ENCODE peak calls at places on chromosomes 3 and 15, in five cellular contexts. N, A, E, X and W are unnamed samples.
A peak's percentile ranks its signal among the peaks of the same experiment; 100 is the strongest.

GRCh38 chr3:130820976-130821375 is 72.9 kb upstream of the ATP2C1 start:
- DNase-seq in X (no peak), A (no peak), E (peak; percentile 28), N (no peak), W (peak; percentile 93)

GRCh38 chr3:149507491-149508324 is 33.2 kb downstream of the TM4SF4 start:
- DNase-seq in X (no peak), N (no peak), E (no peak), A (no peak), W (peak; percentile 42)

GRCh38 chr15:92921215-92922131 is 21.3 kb downstream of the CHD2 start:
- DNase-seq in N (no peak), E (peak; percentile 73), A (no peak), X (no peak), W (peak; percentile 99)

GRCh38 chr15:74523982-74524381 is 17.0 kb upstream of the ARID3B start:
- DNase-seq in N (no peak), A (no peak), E (peak; percentile 40), X (no peak), W (peak; percentile 88)

GRCh38 chr3:126936853-126937395 is 46.0 kb upstream of the PLXNA1 start:
- DNase-seq in X (no peak), E (no peak), N (no peak), A (no peak), W (no peak)

GRCh38 chr15:74406992-74407705 is 26.6 kb downstream of the SEMA7A start:
- DNase-seq in E (peak; percentile 93), X (no peak), A (no peak), N (no peak), W (peak; percentile 84)

GRCh38 chr3:42377681-42378080 is 32.7 kb downstream of the LYZL4 start:
- DNase-seq in N (no peak), A (no peak), E (no peak), X (no peak), W (no peak)

GRCh38 chr15:72117448-72117697 is 577 bp downstream of the MYO9A start:
- DNase-seq in A (no peak), X (peak; percentile 95), E (peak; percentile 69), N (peak; percentile 88), W (peak; percentile 52)

GRCh38 chr3:38755130-38755529 is 60.9 kb downstream of the SCN10A start:
- DNase-seq in E (peak; percentile 7), A (no peak), X (no peak), N (no peak), W (peak; percentile 3)

GRCh38 chr15:32674681-32675080 is 33.2 kb downstream of the SCG5 start:
- DNase-seq in E (no peak), X (no peak), N (no peak), A (no peak), W (no peak)

GRCh38 chr15:77052556-77052955 is 18.4 kb downstream of the TSPAN3 start:
- DNase-seq in X (no peak), E (no peak), A (no peak), N (no peak), W (no peak)

GRCh38 chr3:28856796-28857195 is 424.1 kb upstream of the RBMS3 start:
- DNase-seq in A (no peak), N (no peak), X (no peak), E (peak; percentile 22), W (peak; percentile 54)

GRCh38 chr3:170189396-170190256 is 8.1 kb upstream of the PHC3 start:
- DNase-seq in X (no peak), N (no peak), E (no peak), A (no peak), W (no peak)

GRCh38 chr3:185283374-185283935 is 29.6 kb upstream of the EHHADH start:
- DNase-seq in N (no peak), E (peak; percentile 16), X (no peak), A (no peak), W (peak; percentile 39)

GRCh38 chr3:55725681-55726500 is 238.8 kb upstream of the WNT5A start:
- DNase-seq in E (peak; percentile 21), X (no peak), N (no peak), A (no peak), W (no peak)

GRCh38 chr15:40364259-40364658 is 6.2 kb downstream of the DISP2 start:
- DNase-seq in E (no peak), N (no peak), A (no peak), X (no peak), W (no peak)

GRCh38 chr3:52441772-52442332 is 3.1 kb downstream of the SEMA3G start:
- DNase-seq in X (no peak), A (no peak), E (no peak), N (peak; percentile 26), W (no peak)

GRCh38 chr3:14403636-14404395 is 1.4 kb downstream of the SLC6A6 start:
- DNase-seq in A (no peak), N (peak; percentile 76), E (no peak), X (peak; percentile 81), W (no peak)

GRCh38 chr3:57815034-57815433 is 58.9 kb downstream of the SLMAP start:
- DNase-seq in N (no peak), A (no peak), X (no peak), E (no peak), W (no peak)

GRCh38 chr3:58238830-58239229 is 1.2 kb downstream of the ABHD6 start:
- DNase-seq in N (no peak), X (no peak), E (no peak), A (no peak), W (no peak)

GRCh38 chr3:178685591-178685906 is 149.3 kb downstream of the KCNMB2 start:
- DNase-seq in E (no peak), X (no peak), N (no peak), A (no peak), W (no peak)

GRCh38 chr3:194574639-194575483 is 58.4 kb downstream of the TMEM44 start:
- DNase-seq in E (peak; percentile 83), N (peak; percentile 44), X (peak; percentile 12), A (no peak), W (peak; percentile 82)
- TF ChIP-seq CTCF in E (peak; percentile 31), N (no peak), X (no peak), A (no peak), W (no peak)

GRCh38 chr3:160038862-160039562 is 50.4 kb downstream of the IL12A start:
- DNase-seq in E (no peak), X (peak; percentile 67), N (no peak), A (peak; percentile 31), W (peak; percentile 9)
- H3K4me3 ChIP-seq in E (peak overlapping the region; percentile 36), X (no peak overlapping the region), N (peak overlapping the region; percentile 49), A (peak overlapping the region; percentile 42), W (no peak overlapping the region)

GRCh38 chr3:190564175-190564574 is 50.3 kb downstream of the IL1RAP start:
- DNase-seq in A (no peak), N (no peak), E (no peak), X (no peak), W (no peak)
- H3K36me3 ChIP-seq in A (no peaks in the 10 kb centered on the region), N (no peaks in the 10 kb centered on the region), E (no peaks in the 10 kb centered on the region), X (no peaks in the 10 kb centered on the region), W (peaks cover 2% of the 10 kb centered on the region)

DNA sequence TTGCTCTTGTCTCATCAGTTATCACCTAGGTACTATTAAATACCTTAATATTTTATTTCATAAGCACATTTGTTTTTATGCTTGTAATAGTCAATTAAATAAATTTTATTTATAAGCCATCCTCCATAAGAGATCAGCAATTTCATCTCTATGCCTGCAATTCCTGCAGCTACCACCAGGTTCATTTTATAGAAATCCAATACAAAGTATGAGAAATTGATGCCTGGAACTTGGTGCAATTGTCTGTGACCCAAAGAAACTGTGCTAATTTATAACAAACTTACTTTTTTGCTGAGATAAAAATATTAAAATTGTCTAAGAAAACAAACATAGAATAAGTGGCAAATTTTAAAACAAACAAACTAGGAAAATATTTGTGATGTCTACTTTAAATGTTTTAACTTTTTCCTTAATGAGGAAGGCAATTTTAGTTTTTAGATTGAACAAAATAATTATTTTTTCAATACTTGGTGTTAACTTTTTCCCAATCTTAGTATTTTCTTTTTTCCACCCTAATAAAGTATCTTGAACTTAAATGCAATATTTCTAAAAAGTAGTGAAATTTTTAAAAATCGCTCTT is 1026.6 kb downstream of the ROBO1 start:
- DNase-seq in E (no peak), A (no peak), N (no peak), X (no peak), W (no peak)
- TF ChIP-seq CTCF in E (peak; percentile 16), A (peak; percentile 29), N (no peak), X (no peak), W (no peak)

GRCh38 chr15:85704720-85705119 is 90.0 kb downstream of the KLHL25 start:
- DNase-seq in E (no peak), N (no peak), X (no peak), A (no peak), W (no peak)

GRCh38 chr15:85708402-85708932 is 86.3 kb downstream of the KLHL25 start:
- DNase-seq in N (no peak), X (no peak), E (no peak), A (no peak), W (no peak)

GRCh38 chr15:85707519-85708338 is 87.0 kb downstream of the KLHL25 start:
- DNase-seq in E (peak; percentile 51), A (no peak), N (no peak), X (no peak), W (no peak)

GRCh38 chr15:85709250-85709649 is 85.5 kb downstream of the KLHL25 start:
- DNase-seq in A (no peak), N (peak; percentile 48), E (no peak), X (no peak), W (no peak)

GRCh38 chr15:85706779-85707518 is 87.8 kb downstream of the KLHL25 start:
- DNase-seq in N (peak; percentile 39), E (peak; percentile 36), A (peak; percentile 78), X (no peak), W (no peak)
- H3K4me3 ChIP-seq in N (peak overlapping the region; percentile 38), E (no peak overlapping the region), A (peak overlapping the region; percentile 24), X (peak overlapping the region; percentile 27), W (no peak overlapping the region)

DNA sequence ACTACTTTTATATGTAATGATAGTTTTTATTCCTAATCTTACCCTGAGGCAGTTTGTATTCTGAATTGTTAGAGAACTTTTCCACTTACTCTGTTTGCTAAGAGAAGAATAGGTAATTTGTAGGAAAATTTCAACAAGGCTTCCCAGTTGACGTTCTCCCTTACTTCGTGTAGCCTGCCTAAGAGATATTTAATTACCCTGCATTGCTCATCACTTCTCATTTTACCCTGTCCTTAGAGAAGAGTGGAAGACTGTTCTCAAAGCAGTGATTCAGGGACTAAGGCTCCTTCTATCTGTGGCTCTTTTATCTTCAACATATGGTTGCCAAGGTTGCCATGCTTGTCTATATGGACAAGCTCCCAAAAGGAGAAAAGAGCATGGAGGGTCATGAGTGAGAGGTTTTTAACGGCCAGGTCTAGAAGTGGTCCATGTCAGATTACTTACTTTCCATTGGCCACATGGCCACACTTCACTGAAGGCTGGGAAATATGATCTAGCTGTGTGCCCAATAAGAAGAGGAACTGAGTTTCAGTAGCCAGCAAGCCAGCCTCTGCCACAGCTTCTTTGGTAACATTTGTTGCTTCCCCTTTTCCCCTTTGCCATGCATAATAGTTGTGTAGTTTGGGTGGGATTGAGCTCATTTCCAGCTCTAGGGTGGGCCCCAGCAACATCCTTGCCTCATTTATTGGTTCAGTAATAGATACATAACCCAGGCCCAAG is 22.1 kb downstream of the PDE8A start:
- DNase-seq in X (no peak), N (no peak), A (no peak), E (no peak), W (no peak)
- H3K36me3 ChIP-seq in X (no peaks in the 10 kb centered on the region), N (no peaks in the 10 kb centered on the region), A (no peaks in the 10 kb centered on the region), E (no peaks in the 10 kb centered on the region), W (no peaks in the 10 kb centered on the region)

GRCh38 chr3:45906681-45907220 is 20.4 kb downstream of the CCR9 start:
- DNase-seq in E (peak; percentile 84), A (no peak), N (no peak), X (no peak), W (peak; percentile 18)
- TF ChIP-seq CTCF in E (peak; percentile 63), A (peak; percentile 49), N (peak; percentile 48), X (no peak), W (peak; percentile 58)

GRCh38 chr15:68822818-68823217 is 2.1 kb upstream of the ANP32A start:
- DNase-seq in A (no peak), X (no peak), N (no peak), E (no peak), W (no peak)
- H3K4me3 ChIP-seq in A (no peak overlapping the region), X (no peak overlapping the region), N (no peak overlapping the region), E (no peak overlapping the region), W (no peak overlapping the region)